ENCODE peak calls at places on chromosomes 13 and 19, in six cellular contexts. R is NCI-H2081; N is brain pericyte; C is dorsolateral prefrontal cortex; Z is NT2/D1; X is stimulated activated CD4-positive, alpha-beta T cell treated with anti-CD3 and anti-CD28 coated beads, Interleukin-2, amount 100 ng/mL, for 48 hours. J is an unnamed sample.

GRCh38 chr19:16447015-16447384 is 24.8 kb downstream of the EPS15L1 start:
- DNase-seq in N (peak; percentile 64), R (no peak), Z (no peak), C (no peak), X (peak; percentile 28), J (no peak)

GRCh38 chr19:38044267-38045111 is 137.5 kb downstream of the SIPA1L3 start:
- DNase-seq in C (no peak), Z (no peak), N (no peak), X (no peak), R (no peak), J (no peak)

GRCh38 chr19:38679839-38680238 is 32.4 kb downstream of the ACTN4 start:
- DNase-seq in R (no peak), Z (no peak), C (no peak), X (no peak), N (no peak), J (no peak)

GRCh38 chr13:70027551-70027950 is 80.1 kb upstream of the ATXN8OS start:
- DNase-seq in C (no peak), X (no peak), Z (no peak), N (no peak), R (no peak), J (no peak)

GRCh38 chr13:31069808-31070544 is 91.7 kb downstream of the HSPH1 start:
- DNase-seq in R (no peak), C (no peak), Z (peak; percentile 27), N (no peak), X (no peak), J (no peak)

GRCh38 chr19:54426291-54426918 is 11.1 kb downstream of the TTYH1 start:
- DNase-seq in N (no peak), R (no peak), C (no peak), X (no peak), Z (no peak), J (no peak)

GRCh38 chr13:40485611-40486517 is 180.6 kb downstream of the FOXO1 start:
- DNase-seq in C (no peak), N (no peak), Z (no peak), X (peak; percentile 44), R (peak; percentile 6), J (no peak)

GRCh38 chr13:114148521-114148855 is 16.1 kb upstream of the RASA3 start:
- DNase-seq in C (no peak), Z (no peak), X (peak; percentile 65), N (no peak), R (no peak), J (no peak)

GRCh38 chr13:94416454-94417080 is 62.9 kb downstream of the DCT start:
- DNase-seq in X (no peak), N (no peak), Z (peak; percentile 74), C (no peak), R (peak; percentile 85), J (peak; percentile 40)

GRCh38 chr13:35994131-35994966 is 136.8 kb downstream of the DCLK1 start:
- DNase-seq in Z (no peak), X (no peak), C (no peak), R (peak; percentile 96), N (no peak), J (no peak)

GRCh38 chr19:12938536-12939291 is at the start of gene CALR:
- DNase-seq in R (peak; percentile 30), N (no peak), C (no peak), X (no peak), Z (no peak), J (no peak)

GRCh38 chr13:51370116-51370515 is 30.6 kb downstream of the SERPINE3 start:
- DNase-seq in Z (no peak), R (no peak), X (no peak), C (no peak), N (no peak), J (no peak)

GRCh38 chr19:17248011-17248776 is 2.5 kb upstream of the NR2F6 start:
- DNase-seq in Z (no peak), X (no peak), C (no peak), R (no peak), N (no peak), J (no peak)

GRCh38 chr13:110403315-110403714 is 96.2 kb downstream of the COL4A2 start:
- DNase-seq in R (no peak), C (no peak), N (no peak), Z (no peak), X (no peak), J (no peak)

GRCh38 chr19:46954502-46955004 is 65.1 kb upstream of the NPAS1 start:
- DNase-seq in N (no peak), R (no peak), Z (no peak), X (no peak), C (no peak), J (no peak)

GRCh38 chr13:99640260-99640659 is 139.0 kb downstream of the TM9SF2 start:
- DNase-seq in X (no peak), C (no peak), R (peak; percentile 45), Z (no peak), N (peak; percentile 41), J (no peak)

GRCh38 chr19:38004505-38005223 is 97.7 kb downstream of the SIPA1L3 start:
- DNase-seq in R (peak; percentile 91), Z (peak; percentile 88), C (peak; percentile 97), X (no peak), N (peak; percentile 81), J (peak; percentile 86)

GRCh38 chr19:39539165-39539518 is 819 bp downstream of the EID2 start:
- DNase-seq in C (no peak), X (no peak), R (no peak), N (no peak), Z (no peak), J (no peak)

GRCh38 chr13:110187501-110188161 is 119.3 kb downstream of the COL4A1 start:
- DNase-seq in R (no peak), N (peak; percentile 68), C (no peak), X (no peak), Z (no peak), J (no peak)

GRCh38 chr19:57406516-57407123 is 4.3 kb upstream of the ZNF17 start:
- DNase-seq in C (peak; percentile 56), N (no peak), R (peak; percentile 63), Z (peak; percentile 47), X (peak; percentile 61), J (peak; percentile 58)

GRCh38 chr13:94139393-94139995 is 340.0 kb downstream of the DCT start:
- DNase-seq in X (no peak), N (peak; percentile 2), R (peak; percentile 19), C (no peak), Z (no peak), J (no peak)

GRCh38 chr19:43469160-43469480 is 3.7 kb upstream of the LYPD3 start:
- DNase-seq in X (no peak), Z (no peak), N (no peak), C (no peak), R (no peak), J (no peak)

GRCh38 chr13:52003551-52003950 is 7.7 kb downstream of the ATP7B start:
- DNase-seq in R (peak; percentile 6), X (no peak), C (no peak), N (no peak), Z (no peak), J (no peak)

GRCh38 chr19:1000095-1000494 is at the start of gene GRIN3B:
- DNase-seq in C (no peak), R (no peak), Z (no peak), X (peak; percentile 71), N (no peak), J (peak; percentile 60)

GRCh38 chr13:70874646-70875045 is 766.4 kb upstream of the KLHL1 start:
- DNase-seq in N (no peak), R (no peak), X (no peak), Z (no peak), C (no peak), J (no peak)

GRCh38 chr13:67137044-67137735 is 92.9 kb downstream of the PCDH9 start:
- DNase-seq in N (no peak), Z (no peak), X (no peak), C (no peak), R (no peak), J (no peak)

GRCh38 chr13:23584275-23584674 is 14.1 kb downstream of the TNFRSF19 start:
- DNase-seq in Z (no peak), C (no peak), N (no peak), X (no peak), R (no peak), J (no peak)

GRCh38 chr13:113630296-113630695 is 27.7 kb downstream of the ATP4B start:
- DNase-seq in X (no peak), N (no peak), R (peak; percentile 51), Z (no peak), C (no peak), J (no peak)

GRCh38 chr19:16379521-16380313 is 55.1 kb downstream of the KLF2 start:
- DNase-seq in X (no peak), R (no peak), Z (no peak), N (no peak), C (no peak), J (no peak)

GRCh38 chr19:22503524-22503923 is 81.4 kb upstream of the ZNF98 start:
- DNase-seq in Z (no peak), N (no peak), X (no peak), R (no peak), C (no peak), J (no peak)

GRCh38 chr19:558770-559439 is 13.5 kb upstream of the BSG start:
- DNase-seq in R (no peak), C (no peak), N (no peak), X (no peak), Z (no peak), J (no peak)

GRCh38 chr19:27767234-27767633 is 1445.7 kb downstream of the UQCRFS1 start:
- DNase-seq in R (no peak), X (no peak), C (no peak), Z (no peak), N (no peak), J (no peak)

GRCh38 chr19:21749090-21749489 is 18.3 kb downstream of the ZNF100 start:
- DNase-seq in Z (no peak), C (no peak), N (no peak), X (no peak), R (no peak), J (no peak)

GRCh38 chr13:52882803-52883202 is 34.4 kb upstream of the PCDH8 start:
- DNase-seq in Z (no peak), N (no peak), C (no peak), X (no peak), R (no peak), J (no peak)

GRCh38 chr13:98576963-98577822 is at the start of gene STK24:
- DNase-seq in X (peak; percentile 65), Z (no peak), N (no peak), C (no peak), R (peak; percentile 54), J (peak; percentile 69)

J was measured in neuronal stem cell.